ENCODE peak calls at places on chromosomes 5 and 9, in four cellular contexts. One of them, this sample, is unnamed.

GRCh38 chr9:34366365-34366764 is 10.3 kb downstream of the MYORG start:
- DNase-seq in transverse colon: no peak
- DNase-seq in left ventricle myocardium inferior: no peak
- DNase-seq in BE2C: no peak
- DNase-seq in this sample: no peak

GRCh38 chr9:136539427-136540412 is 6.1 kb downstream of the NOTCH1 start:
- DNase-seq in BE2C: no peak
- DNase-seq in left ventricle myocardium inferior: peak; percentile 92
- DNase-seq in transverse colon: peak; percentile 97
- DNase-seq in this sample: peak; percentile 83

GRCh38 chr9:97072285-97072770 is 33.4 kb upstream of the CTSV start:
- DNase-seq in transverse colon: no peak
- DNase-seq in left ventricle myocardium inferior: no peak
- DNase-seq in BE2C: no peak
- DNase-seq in this sample: no peak

GRCh38 chr9:98860871-98861293 is 53.4 kb downstream of the GALNT12 start:
- DNase-seq in left ventricle myocardium inferior: peak; percentile 74
- DNase-seq in transverse colon: peak; percentile 44
- DNase-seq in BE2C: no peak
- DNase-seq in this sample: no peak

GRCh38 chr5:137506296-137506695 is 7.2 kb upstream of the SPOCK1 start:
- DNase-seq in left ventricle myocardium inferior: no peak
- DNase-seq in transverse colon: no peak
- DNase-seq in BE2C: no peak
- DNase-seq in this sample: no peak

GRCh38 chr9:136001231-136001630 is 40.1 kb upstream of the UBAC1 start:
- DNase-seq in BE2C: no peak
- DNase-seq in left ventricle myocardium inferior: no peak
- DNase-seq in transverse colon: no peak
- DNase-seq in this sample: no peak

GRCh38 chr5:15013654-15014463 is 142.3 kb upstream of the ANKH start:
- DNase-seq in BE2C: no peak
- DNase-seq in left ventricle myocardium inferior: no peak
- DNase-seq in transverse colon: no peak
- DNase-seq in this sample: no peak

GRCh38 chr9:80906728-80907127 is 782.6 kb downstream of the TLE1 start:
- DNase-seq in transverse colon: no peak
- DNase-seq in BE2C: no peak
- DNase-seq in left ventricle myocardium inferior: no peak
- DNase-seq in this sample: no peak

GRCh38 chr5:132426525-132427138 is 57.1 kb downstream of the SLC22A5 start:
- DNase-seq in BE2C: peak; percentile 36
- DNase-seq in transverse colon: peak; percentile 86
- DNase-seq in left ventricle myocardium inferior: peak; percentile 70
- DNase-seq in this sample: peak; percentile 70

GRCh38 chr9:28342815-28343338 is 769.6 kb upstream of the C9orf72 start:
- DNase-seq in BE2C: no peak
- DNase-seq in transverse colon: no peak
- DNase-seq in left ventricle myocardium inferior: no peak
- DNase-seq in this sample: no peak

GRCh38 chr5:61167382-61167781 is 5.1 kb upstream of the SMIM15 start:
- DNase-seq in BE2C: peak; percentile 24
- DNase-seq in left ventricle myocardium inferior: no peak
- DNase-seq in transverse colon: peak; percentile 28
- DNase-seq in this sample: peak; percentile 39

GRCh38 chr5:83576341-83576740 is 104.8 kb downstream of the VCAN start:
- DNase-seq in left ventricle myocardium inferior: no peak
- DNase-seq in transverse colon: no peak
- DNase-seq in BE2C: no peak
- DNase-seq in this sample: no peak

GRCh38 chr5:96235008-96235910 is 197.8 kb downstream of the PCSK1 start:
- DNase-seq in BE2C: no peak
- DNase-seq in left ventricle myocardium inferior: no peak
- DNase-seq in transverse colon: no peak
- DNase-seq in this sample: no peak

GRCh38 chr5:16886366-16886736 is 49.7 kb downstream of the MYO10 start:
- DNase-seq in transverse colon: no peak
- DNase-seq in left ventricle myocardium inferior: no peak
- DNase-seq in BE2C: no peak
- DNase-seq in this sample: no peak

GRCh38 chr5:114358329-114358728 is 3.5 kb upstream of the KCNN2 start:
- DNase-seq in BE2C: no peak
- DNase-seq in left ventricle myocardium inferior: no peak
- DNase-seq in transverse colon: no peak
- DNase-seq in this sample: no peak

GRCh38 chr5:31048282-31048974 is 145.1 kb upstream of the CDH6 start:
- DNase-seq in left ventricle myocardium inferior: no peak
- DNase-seq in transverse colon: peak; percentile 26
- DNase-seq in BE2C: no peak
- DNase-seq in this sample: no peak

GRCh38 chr5:77133061-77133758 is 46.1 kb upstream of the ZBED3 start:
- DNase-seq in BE2C: peak; percentile 27
- DNase-seq in transverse colon: peak; percentile 28
- DNase-seq in left ventricle myocardium inferior: peak; percentile 32
- DNase-seq in this sample: peak; percentile 21

GRCh38 chr9:130997395-130997684 is 11.6 kb upstream of the LAMC3 start:
- DNase-seq in left ventricle myocardium inferior: no peak
- DNase-seq in transverse colon: no peak
- DNase-seq in BE2C: no peak
- DNase-seq in this sample: no peak

GRCh38 chr5:148268556-148268955 is at the start of gene SPINK13:
- DNase-seq in transverse colon: no peak
- DNase-seq in BE2C: no peak
- DNase-seq in left ventricle myocardium inferior: no peak
- DNase-seq in this sample: peak; percentile 20

GRCh38 chr9:105964171-105964570 is 269.8 kb downstream of the TMEM38B start:
- DNase-seq in BE2C: no peak
- DNase-seq in left ventricle myocardium inferior: no peak
- DNase-seq in transverse colon: no peak
- DNase-seq in this sample: no peak

GRCh38 chr9:129823934-129824601 is at the start of gene TOR1A:
- DNase-seq in BE2C: peak; percentile 96
- DNase-seq in left ventricle myocardium inferior: peak; percentile 96
- DNase-seq in transverse colon: peak; percentile 97
- DNase-seq in this sample: peak; percentile 97

GRCh38 chr9:133930046-133931015 is 61.8 kb downstream of the VAV2 start:
- DNase-seq in left ventricle myocardium inferior: no peak
- DNase-seq in transverse colon: no peak
- DNase-seq in BE2C: no peak
- DNase-seq in this sample: no peak

GRCh38 chr5:31553863-31554262 is 21.8 kb downstream of the C5orf22 start:
- DNase-seq in BE2C: no peak
- DNase-seq in transverse colon: no peak
- DNase-seq in left ventricle myocardium inferior: no peak
- DNase-seq in this sample: no peak

GRCh38 chr5:116970318-116970717 is 395.7 kb upstream of the SEMA6A start:
- DNase-seq in BE2C: peak; percentile 89
- DNase-seq in transverse colon: no peak
- DNase-seq in left ventricle myocardium inferior: no peak
- DNase-seq in this sample: no peak

GRCh38 chr9:88789785-88790184 is 201.5 kb upstream of the S1PR3 start:
- DNase-seq in BE2C: no peak
- DNase-seq in transverse colon: no peak
- DNase-seq in left ventricle myocardium inferior: no peak
- DNase-seq in this sample: no peak

GRCh38 chr9:133114451-133114885 is 6.6 kb downstream of the RALGDS start:
- DNase-seq in BE2C: peak; percentile 96
- DNase-seq in left ventricle myocardium inferior: peak; percentile 63
- DNase-seq in transverse colon: no peak
- DNase-seq in this sample: no peak

GRCh38 chr9:100070071-100070470 is 28.7 kb downstream of the ERP44 start:
- DNase-seq in transverse colon: no peak
- DNase-seq in BE2C: no peak
- DNase-seq in left ventricle myocardium inferior: no peak
- DNase-seq in this sample: no peak

GRCh38 chr5:18517641-18518380 is 883.6 kb downstream of the TAF11L14 start:
- DNase-seq in left ventricle myocardium inferior: no peak
- DNase-seq in BE2C: peak; percentile 19
- DNase-seq in transverse colon: no peak
- DNase-seq in this sample: no peak

GRCh38 chr9:26310294-26310693 is 582.3 kb downstream of the CAAP1 start:
- DNase-seq in BE2C: no peak
- DNase-seq in left ventricle myocardium inferior: no peak
- DNase-seq in transverse colon: no peak
- DNase-seq in this sample: no peak

GRCh38 chr9:16601991-16602390 is 268.5 kb downstream of the BNC2 start:
- DNase-seq in left ventricle myocardium inferior: no peak
- DNase-seq in BE2C: no peak
- DNase-seq in transverse colon: no peak
- DNase-seq in this sample: no peak

GRCh38 chr5:82106806-82107205 is 135.0 kb downstream of the ATG10 start:
- DNase-seq in transverse colon: no peak
- DNase-seq in BE2C: no peak
- DNase-seq in left ventricle myocardium inferior: no peak
- DNase-seq in this sample: no peak

GRCh38 chr5:150174285-150174684 is 7.7 kb downstream of the CDX1 start:
- DNase-seq in transverse colon: no peak
- DNase-seq in BE2C: no peak
- DNase-seq in left ventricle myocardium inferior: no peak
- DNase-seq in this sample: no peak

GRCh38 chr5:60597570-60597969 is 102.4 kb downstream of the DEPDC1B start:
- DNase-seq in left ventricle myocardium inferior: no peak
- DNase-seq in transverse colon: no peak
- DNase-seq in BE2C: no peak
- DNase-seq in this sample: no peak

GRCh38 chr5:132283423-132284043 is 10.7 kb upstream of the SLC22A4 start:
- DNase-seq in BE2C: peak; percentile 78
- DNase-seq in left ventricle myocardium inferior: no peak
- DNase-seq in transverse colon: no peak
- DNase-seq in this sample: no peak

GRCh38 chr9:36949470-36949869 is 84.6 kb downstream of the PAX5 start:
- DNase-seq in left ventricle myocardium inferior: no peak
- DNase-seq in BE2C: no peak
- DNase-seq in transverse colon: no peak
- DNase-seq in this sample: no peak

GRCh38 chr9:88808019-88808656 is 183.1 kb upstream of the S1PR3 start:
- DNase-seq in transverse colon: no peak
- DNase-seq in BE2C: peak; percentile 37
- DNase-seq in left ventricle myocardium inferior: no peak
- DNase-seq in this sample: no peak

GRCh38 chr5:41754857-41755256 is 115.4 kb downstream of the OXCT1 start:
- DNase-seq in transverse colon: no peak
- DNase-seq in left ventricle myocardium inferior: no peak
- DNase-seq in BE2C: no peak
- DNase-seq in this sample: no peak

GRCh38 chr9:134494273-134494815 is 147.3 kb upstream of the COL5A1 start:
- DNase-seq in left ventricle myocardium inferior: no peak
- DNase-seq in transverse colon: peak; percentile 3
- DNase-seq in BE2C: no peak
- DNase-seq in this sample: peak; percentile 29

GRCh38 chr9:35725362-35725761 is 6.6 kb downstream of the TLN1 start:
- DNase-seq in left ventricle myocardium inferior: no peak
- DNase-seq in transverse colon: no peak
- DNase-seq in BE2C: no peak
- DNase-seq in this sample: no peak
- H3K36me3 ChIP-seq in left ventricle myocardium inferior: peaks cover 60% of the 10 kb centered on the region
- H3K36me3 ChIP-seq in transverse colon: peaks cover 2% of the 10 kb centered on the region
- H3K36me3 ChIP-seq in BE2C: peaks cover 40% of the 10 kb centered on the region
- H3K36me3 ChIP-seq in this sample: peaks cover 41% of the 10 kb centered on the region

GRCh38 chr5:34905564-34905963 is 9.7 kb downstream of the RAD1 start:
- DNase-seq in left ventricle myocardium inferior: no peak
- DNase-seq in BE2C: no peak
- DNase-seq in transverse colon: no peak
- DNase-seq in this sample: no peak
- TF ChIP-seq CTCF in left ventricle myocardium inferior: peak; percentile 40
- TF ChIP-seq CTCF in BE2C: peak; percentile 56
- TF ChIP-seq CTCF in transverse colon: no peak
- TF ChIP-seq CTCF in this sample: no peak

GRCh38 chr5:141382469-141383294 is at the start of gene PCDHGA7:
- DNase-seq in left ventricle myocardium inferior: no peak
- DNase-seq in transverse colon: no peak
- DNase-seq in BE2C: no peak
- DNase-seq in this sample: no peak

GRCh38 chr5:141388661-141389060 is 1.2 kb downstream of the PCDHGB4 start:
- DNase-seq in transverse colon: no peak
- DNase-seq in left ventricle myocardium inferior: no peak
- DNase-seq in BE2C: no peak
- DNase-seq in this sample: no peak

GRCh38 chr5:141384471-141385267 is 2.1 kb downstream of the PCDHGA7 start:
- DNase-seq in left ventricle myocardium inferior: no peak
- DNase-seq in transverse colon: no peak
- DNase-seq in BE2C: no peak
- DNase-seq in this sample: no peak

GRCh38 chr5:141383345-141383744 is 803 bp downstream of the PCDHGA7 start:
- DNase-seq in left ventricle myocardium inferior: no peak
- DNase-seq in BE2C: no peak
- DNase-seq in transverse colon: no peak
- DNase-seq in this sample: no peak
- H3K36me3 ChIP-seq in left ventricle myocardium inferior: peaks cover 33% of the 10 kb centered on the region
- H3K36me3 ChIP-seq in BE2C: peaks cover 12% of the 10 kb centered on the region
- H3K36me3 ChIP-seq in transverse colon: no peaks in the 10 kb centered on the region
- H3K36me3 ChIP-seq in this sample: no peaks in the 10 kb centered on the region

GRCh38 chr9:125142560-125143376 is 560 bp downstream of the SCAI start:
- DNase-seq in BE2C: no peak
- DNase-seq in transverse colon: peak; percentile 11
- DNase-seq in left ventricle myocardium inferior: no peak
- DNase-seq in this sample: no peak

GRCh38 chr9:125141751-125142150 is 1.6 kb downstream of the SCAI start:
- DNase-seq in left ventricle myocardium inferior: no peak
- DNase-seq in transverse colon: no peak
- DNase-seq in BE2C: no peak
- DNase-seq in this sample: no peak

GRCh38 chr9:125141251-125141650 is 2.1 kb downstream of the SCAI start:
- DNase-seq in BE2C: no peak
- DNase-seq in left ventricle myocardium inferior: no peak
- DNase-seq in transverse colon: no peak
- DNase-seq in this sample: no peak

GRCh38 chr9:125145425-125145824 is 2.1 kb upstream of the SCAI start:
- DNase-seq in BE2C: no peak
- DNase-seq in transverse colon: no peak
- DNase-seq in left ventricle myocardium inferior: no peak
- DNase-seq in this sample: no peak

GRCh38 chr9:125143377-125144090 is at the start of gene SCAI:
- DNase-seq in left ventricle myocardium inferior: peak; percentile 99
- DNase-seq in BE2C: peak; percentile 99
- DNase-seq in transverse colon: peak; percentile 99
- DNase-seq in this sample: peak; percentile 100
- TF ChIP-seq CTCF in left ventricle myocardium inferior: peak; percentile 99
- TF ChIP-seq CTCF in BE2C: peak; percentile 97
- TF ChIP-seq CTCF in transverse colon: peak; percentile 100
- TF ChIP-seq CTCF in this sample: peak; percentile 100

DNA sequence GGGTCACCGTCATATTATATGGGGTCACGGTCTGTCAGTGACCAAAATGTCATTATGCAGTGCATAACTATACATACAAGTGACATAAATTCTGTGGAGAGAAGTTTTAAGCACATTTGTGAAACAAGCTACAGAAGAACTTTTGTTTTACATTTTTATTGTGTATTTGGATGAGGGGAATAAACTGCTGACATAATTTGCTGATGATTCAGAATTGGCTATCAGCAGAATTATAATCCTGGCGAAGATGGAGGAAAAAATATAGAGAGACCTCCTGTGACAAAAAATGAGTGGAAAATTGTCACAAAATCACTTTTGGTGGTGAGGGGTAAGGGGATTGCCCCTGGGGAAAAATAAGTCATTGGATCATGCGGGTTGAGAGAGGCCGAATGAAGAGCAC is 116.3 kb upstream of the ANKRD55 start:
- DNase-seq in transverse colon: no peak
- DNase-seq in left ventricle myocardium inferior: no peak
- DNase-seq in BE2C: no peak
- DNase-seq in this sample: no peak
- H3K36me3 ChIP-seq in transverse colon: no peaks in the 10 kb centered on the region
- H3K36me3 ChIP-seq in left ventricle myocardium inferior: no peaks in the 10 kb centered on the region
- H3K36me3 ChIP-seq in BE2C: no peaks in the 10 kb centered on the region
- H3K36me3 ChIP-seq in this sample: no peaks in the 10 kb centered on the region

This sample was measured in pancreas.